ENCODE peak calls at places on chromosome 15, in four cellular contexts. L is SHP77, B is T-helper 2 cell, Z is retina. J is an unnamed sample.

GRCh38 chr15:31361764-31362120 is 35.1 kb downstream of the KLF13 start:
- DNase-seq in L (peak; percentile 30), B (no peak), Z (no peak), J (peak; percentile 11)

GRCh38 chr15:30794388-30794787 is 109.3 kb upstream of the FAN1 start:
- DNase-seq in L (no peak), B (no peak), Z (no peak), J (no peak)

GRCh38 chr15:101303408-101303807 is 8.4 kb upstream of the SNRPA1 start:
- DNase-seq in L (no peak), B (no peak), Z (no peak), J (no peak)

GRCh38 chr15:53437985-53438841 is 321.2 kb downstream of the WDR72 start:
- DNase-seq in L (no peak), B (no peak), Z (no peak), J (no peak)

GRCh38 chr15:65517866-65518207 is 348 bp upstream of the DPP8 start:
- DNase-seq in L (no peak), B (no peak), Z (no peak), J (no peak)

GRCh38 chr15:59232476-59232875 is 25.8 kb downstream of the LDHAL6B start:
- DNase-seq in L (no peak), B (no peak), Z (no peak), J (no peak)

GRCh38 chr15:48645558-48646330 is at the start of gene FBN1:
- DNase-seq in L (no peak), B (peak; percentile 55), Z (peak; percentile 85), J (peak; percentile 94)

GRCh38 chr15:58087870-58088269 is 22.4 kb upstream of the ALDH1A2 start:
- DNase-seq in L (no peak), B (no peak), Z (no peak), J (no peak)

GRCh38 chr15:78696436-78696835 is 55.4 kb upstream of the CHRNB4 start:
- DNase-seq in L (no peak), B (no peak), Z (no peak), J (no peak)

GRCh38 chr15:70596354-70597055 is 166.9 kb downstream of the UACA start:
- DNase-seq in L (no peak), B (no peak), Z (no peak), J (no peak)

GRCh38 chr15:61383421-61383820 is 154.3 kb upstream of the RORA start:
- DNase-seq in L (no peak), B (no peak), Z (no peak), J (no peak)

GRCh38 chr15:39582977-39583585 is 2.2 kb downstream of the THBS1 start:
- DNase-seq in L (no peak), B (no peak), Z (no peak), J (no peak)

GRCh38 chr15:57198654-57199241 is 177.6 kb upstream of the CGNL1 start:
- DNase-seq in L (peak; percentile 92), B (no peak), Z (no peak), J (peak; percentile 60)

GRCh38 chr15:35546581-35547381 is 816 bp upstream of the DPH6 start:
- DNase-seq in L (no peak), B (no peak), Z (no peak), J (no peak)

GRCh38 chr15:42121667-42122066 is 27.3 kb upstream of the PLA2G4D start:
- DNase-seq in L (no peak), B (no peak), Z (no peak), J (no peak)